ENCODE peak calls at places on chromosomes 3 and 15, in nine cellular contexts. F is left lobe of liver; M is GM13977; S is psoas muscle; K is NK-92 treated with Interleukin-12 subunit alpha and Interleukin-12 subunit beta, amount 100 ng/mL, for 24 hours; H is stimulated activated CD4-positive, alpha-beta T cell treated with anti-CD3 and anti-CD28 coated beads, Interleukin-1b, Interleukin-23, amount 100 ng/mL, for 1 hour; W is substantia nigra; J is A549; U is kidney. E is an unnamed sample.

GRCh38 chr3:185549651-185550111 is 2.7 kb downstream of the LIPH start:
- DNase-seq in U (no peak), H (no peak), W (no peak), J (peak; percentile 57), F (no peak), S (no peak), K (no peak), M (no peak), E (no peak)

GRCh38 chr15:80036067-80036466 is 23.4 kb upstream of the ZFAND6 start:
- DNase-seq in M (no peak), U (no peak), H (no peak), W (no peak), K (no peak), F (no peak), S (no peak), J (no peak), E (peak; percentile 37)

GRCh38 chr15:33292718-33293307 is 18.0 kb upstream of the RYR3 start:
- DNase-seq in F (peak; percentile 51), H (no peak), M (peak; percentile 61), J (peak; percentile 74), U (no peak), K (peak; percentile 14), W (no peak), S (no peak), E (peak; percentile 50)

GRCh38 chr3:63295356-63295755 is 17.2 kb downstream of the SYNPR start:
- DNase-seq in J (no peak), K (no peak), S (no peak), W (no peak), M (no peak), H (no peak), U (no peak), F (no peak), E (no peak)

GRCh38 chr3:11600501-11601282 is 43.0 kb downstream of the VGLL4 start:
- DNase-seq in W (no peak), H (no peak), U (peak; percentile 94), F (no peak), J (peak; percentile 93), S (peak; percentile 93), M (no peak), K (no peak), E (no peak)

GRCh38 chr3:119322523-119323400 is 28.6 kb downstream of the ARHGAP31 start:
- DNase-seq in U (peak; percentile 96), K (peak; percentile 95), S (peak; percentile 92), M (peak; percentile 91), J (peak; percentile 79), F (peak; percentile 76), H (peak; percentile 78), W (peak; percentile 74), E (peak; percentile 54)

GRCh38 chr15:38750816-38751215 is 186.2 kb upstream of the RASGRP1 start:
- DNase-seq in M (no peak), S (no peak), U (no peak), F (no peak), K (no peak), H (no peak), J (no peak), W (no peak), E (peak; percentile 87)

GRCh38 chr15:66691727-66692126 is 10.3 kb upstream of the SMAD6 start:
- DNase-seq in U (no peak), J (no peak), K (no peak), S (no peak), M (no peak), W (no peak), H (no peak), F (no peak), E (no peak)

GRCh38 chr3:159667261-159667660 is 321.4 kb upstream of the IL12A start:
- DNase-seq in H (no peak), M (no peak), F (no peak), U (no peak), J (no peak), K (no peak), W (no peak), S (no peak), E (no peak)

GRCh38 chr15:75235051-75235673 is 23.0 kb upstream of the GOLGA6C start:
- DNase-seq in U (peak; percentile 40), S (peak; percentile 28), W (no peak), J (no peak), H (no peak), K (no peak), M (peak; percentile 17), F (no peak), E (no peak)

GRCh38 chr3:110881069-110881468 is 190.5 kb upstream of the NECTIN3 start:
- DNase-seq in J (peak; percentile 33), S (peak; percentile 54), M (no peak), W (peak; percentile 11), H (no peak), U (peak; percentile 66), F (peak; percentile 98), K (peak; percentile 3), E (no peak)

GRCh38 chr3:182911782-182912111 is 68.6 kb downstream of the DCUN1D1 start:
- DNase-seq in H (no peak), M (no peak), K (no peak), F (no peak), U (no peak), J (no peak), W (no peak), S (no peak), E (no peak)

GRCh38 chr3:192930585-192930984 is 12.9 kb upstream of the MB21D2 start:
- DNase-seq in F (no peak), J (no peak), S (no peak), H (no peak), K (no peak), U (no peak), W (no peak), M (no peak), E (no peak)

GRCh38 chr3:99911433-99911832 is 93.8 kb downstream of the CMSS1 start:
- DNase-seq in J (no peak), W (no peak), U (no peak), K (no peak), M (no peak), S (no peak), F (no peak), H (no peak), E (no peak)

GRCh38 chr3:45988804-45989203 is 6.8 kb downstream of the FYCO1 start:
- DNase-seq in H (no peak), F (no peak), W (no peak), M (no peak), J (no peak), S (no peak), K (no peak), U (no peak), E (no peak)

GRCh38 chr3:167973046-167973445 is 122.7 kb downstream of the GOLIM4 start:
- DNase-seq in F (no peak), W (no peak), J (no peak), M (no peak), U (no peak), K (no peak), S (no peak), H (no peak), E (no peak)

GRCh38 chr3:69014022-69014580 is 617 bp upstream of the EOGT start:
- DNase-seq in H (no peak), F (no peak), W (no peak), J (no peak), K (no peak), S (no peak), U (no peak), M (no peak), E (no peak)

GRCh38 chr15:81752974-81753373 is 292.8 kb downstream of the MEX3B start:
- DNase-seq in U (no peak), S (no peak), J (no peak), H (no peak), K (no peak), M (no peak), W (no peak), F (no peak), E (peak; percentile 33)

GRCh38 chr15:48842501-48842900 is 31.6 kb upstream of the CEP152 start:
- DNase-seq in J (no peak), H (no peak), M (no peak), U (no peak), F (no peak), W (no peak), S (no peak), K (no peak), E (peak; percentile 2)

GRCh38 chr3:41683666-41684350 is 278.1 kb downstream of the ULK4 start:
- DNase-seq in J (peak; percentile 69), M (no peak), S (no peak), K (no peak), U (no peak), H (no peak), W (no peak), F (peak; percentile 68), E (no peak)

GRCh38 chr3:172194702-172195392 is 155.5 kb downstream of the FNDC3B start:
- DNase-seq in K (no peak), U (no peak), S (no peak), W (no peak), F (no peak), H (no peak), J (peak; percentile 66), M (no peak), E (no peak)

GRCh38 chr3:122403489-122403888 is 12.4 kb downstream of the WDR5B start:
- DNase-seq in H (no peak), S (no peak), U (no peak), W (no peak), K (no peak), J (no peak), M (no peak), F (no peak), E (no peak)

GRCh38 chr3:118960876-118961275 is 73.8 kb downstream of the IGSF11 start:
- DNase-seq in J (no peak), S (no peak), F (no peak), W (no peak), U (no peak), K (no peak), H (no peak), M (no peak), E (no peak)

GRCh38 chr15:63191895-63192603 is 2.6 kb downstream of the RAB8B start:
- DNase-seq in M (peak; percentile 52), F (no peak), U (no peak), J (no peak), K (peak; percentile 48), H (peak; percentile 30), S (no peak), W (no peak), E (no peak)

GRCh38 chr15:53472210-53472609 is 287.3 kb downstream of the WDR72 start:
- DNase-seq in U (no peak), W (no peak), K (no peak), J (no peak), H (no peak), F (no peak), M (no peak), S (no peak), E (no peak)

GRCh38 chr3:197027151-197027895 is 2.3 kb downstream of the MELTF start:
- DNase-seq in W (no peak), M (peak; percentile 13), K (no peak), H (no peak), J (no peak), F (peak; percentile 40), S (no peak), U (no peak), E (no peak)

GRCh38 chr3:113620091-113620490 is 76.4 kb downstream of the USF3 start:
- DNase-seq in J (no peak), H (no peak), W (no peak), S (no peak), U (no peak), M (no peak), F (no peak), K (no peak), E (no peak)

GRCh38 chr3:23800731-23801130 is 5.0 kb upstream of the UBE2E1 start:
- DNase-seq in W (no peak), U (no peak), H (no peak), K (no peak), J (peak; percentile 41), F (no peak), S (no peak), M (no peak), E (no peak)

GRCh38 chr3:143140550-143140949 is 21.0 kb downstream of the CHST2 start:
- DNase-seq in F (no peak), K (no peak), J (peak; percentile 10), M (no peak), H (no peak), S (no peak), W (no peak), U (no peak), E (no peak)

GRCh38 chr3:13705702-13706280 is 156.9 kb downstream of the FBLN2 start:
- DNase-seq in S (no peak), W (no peak), U (peak; percentile 17), F (no peak), K (no peak), H (no peak), M (no peak), J (no peak), E (no peak)

GRCh38 chr3:57856675-57857074 is 100.6 kb downstream of the SLMAP start:
- DNase-seq in J (peak; percentile 33), H (no peak), K (no peak), W (no peak), S (no peak), U (no peak), M (no peak), F (no peak), E (no peak)